ENCODE peak calls at places on chromosomes 7 and 10, in four cellular contexts. U is neural crest cell; Z is NCI-H1105; P is activated CD8-positive, alpha-beta memory T cell treated with anti-CD3 and anti-CD28 coated beads, Interleukin-2, amount 10 ng/mL, durations not matched to agents 7 days and 5 days. T is an unnamed sample.

GRCh38 chr7:5679047-5679740 is 102.3 kb downstream of the RNF216 start:
- DNase-seq in U (no peak), Z (no peak), P (no peak), T (no peak)

GRCh38 chr7:25805027-25805687 is 346.8 kb upstream of the NFE2L3 start:
- DNase-seq in Z (peak; percentile 85), U (no peak), P (no peak), T (no peak)

GRCh38 chr7:114312649-114313048 is 102.0 kb upstream of the FOXP2 start:
- DNase-seq in P (no peak), Z (no peak), U (no peak), T (no peak)

GRCh38 chr7:166370-167060 is 25.9 kb upstream of the FAM20C start:
- DNase-seq in P (no peak), U (no peak), Z (no peak), T (peak; percentile 15)

GRCh38 chr10:117536862-117537435 is 5.6 kb upstream of the EMX2 start:
- DNase-seq in Z (no peak), P (no peak), U (no peak), T (peak; percentile 51)

GRCh38 chr7:64874562-64875250 is 28.4 kb upstream of the ZNF273 start:
- DNase-seq in P (no peak), U (no peak), Z (no peak), T (no peak)

GRCh38 chr7:2471396-2471795 is 4.8 kb downstream of the GRIFIN start:
- DNase-seq in Z (no peak), P (no peak), U (no peak), T (no peak)

GRCh38 chr10:100650693-100651092 is 94.7 kb upstream of the PAX2 start:
- DNase-seq in Z (no peak), P (no peak), U (no peak), T (no peak)

GRCh38 chr10:18340496-18341051 is 200.3 kb downstream of the CACNB2 start:
- DNase-seq in P (no peak), U (no peak), Z (no peak), T (no peak)

GRCh38 chr7:106060394-106060920 is 51.7 kb downstream of the SYPL1 start:
- DNase-seq in U (no peak), P (peak; percentile 21), Z (no peak), T (no peak)

GRCh38 chr10:26157734-26158133 is 58.8 kb upstream of the GAD2 start:
- DNase-seq in U (no peak), P (no peak), Z (no peak), T (no peak)

GRCh38 chr7:95088536-95088935 is 181.1 kb downstream of the PPP1R9A start:
- DNase-seq in Z (no peak), P (no peak), U (no peak), T (no peak)

GRCh38 chr10:14010083-14010551 is 320.6 kb downstream of the FRMD4A start:
- DNase-seq in U (no peak), Z (no peak), P (no peak), T (peak; percentile 59)

GRCh38 chr10:78231930-78232329 is 198.3 kb downstream of the RPS24 start:
- DNase-seq in Z (no peak), P (no peak), U (no peak), T (no peak)

GRCh38 chr7:29609162-29610030 is 45.8 kb downstream of the PRR15 start:
- DNase-seq in Z (peak; percentile 18), U (no peak), P (no peak), T (peak; percentile 28)

GRCh38 chr7:29877196-29877595 is 70.9 kb downstream of the WIPF3 start:
- DNase-seq in U (no peak), P (no peak), Z (no peak), T (no peak)

GRCh38 chr10:10818082-10818481 is 199.6 kb upstream of the CELF2 start:
- DNase-seq in U (no peak), P (no peak), Z (no peak), T (no peak)

GRCh38 chr7:80440908-80441307 is 71.0 kb downstream of the GNAT3 start:
- DNase-seq in U (no peak), Z (no peak), P (no peak), T (no peak)

GRCh38 chr10:110268442-110268841 is 36.3 kb downstream of the SMNDC1 start:
- DNase-seq in Z (no peak), P (no peak), U (no peak), T (no peak)

GRCh38 chr10:775245-776075 is 86.0 kb upstream of the DIP2C start:
- DNase-seq in Z (no peak), U (no peak), P (no peak), T (no peak)

GRCh38 chr7:74718336-74718735 is 55.5 kb upstream of the NCF1 start:
- DNase-seq in U (no peak), P (no peak), Z (no peak), T (no peak)

GRCh38 chr10:101330236-101331225 is 23.4 kb upstream of the BTRC start:
- DNase-seq in P (no peak), Z (no peak), U (no peak), T (no peak)

GRCh38 chr7:125112741-125113309 is 183.2 kb upstream of the POT1 start:
- DNase-seq in U (no peak), P (no peak), Z (no peak), T (no peak)